ENCODE peak calls at places on chromosomes 11 and 22, in ten cellular contexts. One of them, this sample, is unnamed.

GRCh38 chr11:106786251-106786650 is 232.0 kb downstream of the GUCY1A2 start:
- DNase-seq in ELR: no peak
- DNase-seq in heart left ventricle: no peak
- DNase-seq in fibroblast of lung: peak
- DNase-seq in activated CD8-positive, alpha-beta memory T cell treated with anti-CD3 and anti-CD28 coated beads for 48 hours: no peak
- DNase-seq in mucosa of gallbladder: no peak
- DNase-seq in occipital lobe: no peak
- DNase-seq in stimulated activated CD8-positive, alpha-beta memory T cell treated with anti-CD3 and anti-CD28 coated beads, Interleukin-7, amount 100 ng/mL, for 24 hours: no peak
- DNase-seq in stimulated activated CD4-positive, alpha-beta T cell treated with anti-CD3 and anti-CD28 coated beads, Interleukin-1b, Interleukin-23, amount 100 ng/mL, for 4 hours: no peak
- DNase-seq in right atrium auricular region: no peak
- DNase-seq in this sample: no peak

GRCh38 chr11:17722000-17722643 is 2.8 kb downstream of the MYOD1 start:
- DNase-seq in ELR: peak
- DNase-seq in activated CD8-positive, alpha-beta memory T cell treated with anti-CD3 and anti-CD28 coated beads for 48 hours: no peak
- DNase-seq in fibroblast of lung: peak
- DNase-seq in right atrium auricular region: no peak
- DNase-seq in mucosa of gallbladder: no peak
- DNase-seq in stimulated activated CD8-positive, alpha-beta memory T cell treated with anti-CD3 and anti-CD28 coated beads, Interleukin-7, amount 100 ng/mL, for 24 hours: no peak
- DNase-seq in heart left ventricle: no peak
- DNase-seq in occipital lobe: peak
- DNase-seq in stimulated activated CD4-positive, alpha-beta T cell treated with anti-CD3 and anti-CD28 coated beads, Interleukin-1b, Interleukin-23, amount 100 ng/mL, for 4 hours: no peak
- DNase-seq in this sample: peak

GRCh38 chr22:50157976-50158375 is 12.6 kb upstream of the PANX2 start:
- DNase-seq in activated CD8-positive, alpha-beta memory T cell treated with anti-CD3 and anti-CD28 coated beads for 48 hours: no peak
- DNase-seq in stimulated activated CD8-positive, alpha-beta memory T cell treated with anti-CD3 and anti-CD28 coated beads, Interleukin-7, amount 100 ng/mL, for 24 hours: no peak
- DNase-seq in mucosa of gallbladder: peak
- DNase-seq in right atrium auricular region: no peak
- DNase-seq in ELR: no peak
- DNase-seq in stimulated activated CD4-positive, alpha-beta T cell treated with anti-CD3 and anti-CD28 coated beads, Interleukin-1b, Interleukin-23, amount 100 ng/mL, for 4 hours: no peak
- DNase-seq in heart left ventricle: no peak
- DNase-seq in occipital lobe: no peak
- DNase-seq in fibroblast of lung: no peak
- DNase-seq in this sample: peak

GRCh38 chr11:66745356-66746235 is 16.6 kb upstream of the SPTBN2 start:
- DNase-seq in fibroblast of lung: no peak
- DNase-seq in activated CD8-positive, alpha-beta memory T cell treated with anti-CD3 and anti-CD28 coated beads for 48 hours: peak
- DNase-seq in stimulated activated CD4-positive, alpha-beta T cell treated with anti-CD3 and anti-CD28 coated beads, Interleukin-1b, Interleukin-23, amount 100 ng/mL, for 4 hours: peak
- DNase-seq in right atrium auricular region: peak
- DNase-seq in mucosa of gallbladder: no peak
- DNase-seq in stimulated activated CD8-positive, alpha-beta memory T cell treated with anti-CD3 and anti-CD28 coated beads, Interleukin-7, amount 100 ng/mL, for 24 hours: no peak
- DNase-seq in occipital lobe: no peak
- DNase-seq in heart left ventricle: no peak
- DNase-seq in ELR: peak
- DNase-seq in this sample: peak

GRCh38 chr22:42418811-42419243 is 13.4 kb downstream of the NFAM1 start:
- DNase-seq in ELR: no peak
- DNase-seq in fibroblast of lung: no peak
- DNase-seq in mucosa of gallbladder: no peak
- DNase-seq in heart left ventricle: no peak
- DNase-seq in right atrium auricular region: no peak
- DNase-seq in stimulated activated CD4-positive, alpha-beta T cell treated with anti-CD3 and anti-CD28 coated beads, Interleukin-1b, Interleukin-23, amount 100 ng/mL, for 4 hours: no peak
- DNase-seq in activated CD8-positive, alpha-beta memory T cell treated with anti-CD3 and anti-CD28 coated beads for 48 hours: no peak
- DNase-seq in stimulated activated CD8-positive, alpha-beta memory T cell treated with anti-CD3 and anti-CD28 coated beads, Interleukin-7, amount 100 ng/mL, for 24 hours: no peak
- DNase-seq in occipital lobe: no peak
- DNase-seq in this sample: peak

GRCh38 chr22:23218053-23218866 is 38.0 kb downstream of the BCR start:
- DNase-seq in fibroblast of lung: no peak
- DNase-seq in activated CD8-positive, alpha-beta memory T cell treated with anti-CD3 and anti-CD28 coated beads for 48 hours: no peak
- DNase-seq in right atrium auricular region: no peak
- DNase-seq in occipital lobe: no peak
- DNase-seq in ELR: no peak
- DNase-seq in stimulated activated CD4-positive, alpha-beta T cell treated with anti-CD3 and anti-CD28 coated beads, Interleukin-1b, Interleukin-23, amount 100 ng/mL, for 4 hours: no peak
- DNase-seq in mucosa of gallbladder: no peak
- DNase-seq in heart left ventricle: no peak
- DNase-seq in stimulated activated CD8-positive, alpha-beta memory T cell treated with anti-CD3 and anti-CD28 coated beads, Interleukin-7, amount 100 ng/mL, for 24 hours: no peak
- DNase-seq in this sample: no peak

GRCh38 chr22:40396882-40397281 is 26.5 kb downstream of the SGSM3 start:
- DNase-seq in heart left ventricle: no peak
- DNase-seq in occipital lobe: no peak
- DNase-seq in mucosa of gallbladder: peak
- DNase-seq in activated CD8-positive, alpha-beta memory T cell treated with anti-CD3 and anti-CD28 coated beads for 48 hours: no peak
- DNase-seq in fibroblast of lung: peak
- DNase-seq in ELR: peak
- DNase-seq in right atrium auricular region: no peak
- DNase-seq in stimulated activated CD4-positive, alpha-beta T cell treated with anti-CD3 and anti-CD28 coated beads, Interleukin-1b, Interleukin-23, amount 100 ng/mL, for 4 hours: no peak
- DNase-seq in stimulated activated CD8-positive, alpha-beta memory T cell treated with anti-CD3 and anti-CD28 coated beads, Interleukin-7, amount 100 ng/mL, for 24 hours: no peak
- DNase-seq in this sample: peak

GRCh38 chr11:105757107-105757506 is 147.2 kb downstream of the GRIA4 start:
- DNase-seq in stimulated activated CD4-positive, alpha-beta T cell treated with anti-CD3 and anti-CD28 coated beads, Interleukin-1b, Interleukin-23, amount 100 ng/mL, for 4 hours: no peak
- DNase-seq in stimulated activated CD8-positive, alpha-beta memory T cell treated with anti-CD3 and anti-CD28 coated beads, Interleukin-7, amount 100 ng/mL, for 24 hours: no peak
- DNase-seq in occipital lobe: no peak
- DNase-seq in mucosa of gallbladder: no peak
- DNase-seq in heart left ventricle: no peak
- DNase-seq in activated CD8-positive, alpha-beta memory T cell treated with anti-CD3 and anti-CD28 coated beads for 48 hours: no peak
- DNase-seq in ELR: no peak
- DNase-seq in fibroblast of lung: no peak
- DNase-seq in right atrium auricular region: no peak
- DNase-seq in this sample: no peak

GRCh38 chr11:28017816-28018215 is 90.1 kb downstream of the KIF18A start:
- DNase-seq in activated CD8-positive, alpha-beta memory T cell treated with anti-CD3 and anti-CD28 coated beads for 48 hours: no peak
- DNase-seq in ELR: peak
- DNase-seq in fibroblast of lung: peak
- DNase-seq in stimulated activated CD4-positive, alpha-beta T cell treated with anti-CD3 and anti-CD28 coated beads, Interleukin-1b, Interleukin-23, amount 100 ng/mL, for 4 hours: no peak
- DNase-seq in mucosa of gallbladder: no peak
- DNase-seq in heart left ventricle: no peak
- DNase-seq in occipital lobe: no peak
- DNase-seq in stimulated activated CD8-positive, alpha-beta memory T cell treated with anti-CD3 and anti-CD28 coated beads, Interleukin-7, amount 100 ng/mL, for 24 hours: no peak
- DNase-seq in right atrium auricular region: no peak
- DNase-seq in this sample: no peak

GRCh38 chr11:98734686-98735085 is 286.1 kb upstream of the CNTN5 start:
- DNase-seq in occipital lobe: no peak
- DNase-seq in mucosa of gallbladder: no peak
- DNase-seq in heart left ventricle: no peak
- DNase-seq in ELR: no peak
- DNase-seq in activated CD8-positive, alpha-beta memory T cell treated with anti-CD3 and anti-CD28 coated beads for 48 hours: no peak
- DNase-seq in fibroblast of lung: no peak
- DNase-seq in stimulated activated CD4-positive, alpha-beta T cell treated with anti-CD3 and anti-CD28 coated beads, Interleukin-1b, Interleukin-23, amount 100 ng/mL, for 4 hours: no peak
- DNase-seq in right atrium auricular region: no peak
- DNase-seq in stimulated activated CD8-positive, alpha-beta memory T cell treated with anti-CD3 and anti-CD28 coated beads, Interleukin-7, amount 100 ng/mL, for 24 hours: no peak
- DNase-seq in this sample: peak

GRCh38 chr11:82775736-82776346 is 42.2 kb upstream of the FAM181B start:
- DNase-seq in stimulated activated CD4-positive, alpha-beta T cell treated with anti-CD3 and anti-CD28 coated beads, Interleukin-1b, Interleukin-23, amount 100 ng/mL, for 4 hours: no peak
- DNase-seq in occipital lobe: no peak
- DNase-seq in activated CD8-positive, alpha-beta memory T cell treated with anti-CD3 and anti-CD28 coated beads for 48 hours: no peak
- DNase-seq in stimulated activated CD8-positive, alpha-beta memory T cell treated with anti-CD3 and anti-CD28 coated beads, Interleukin-7, amount 100 ng/mL, for 24 hours: no peak
- DNase-seq in mucosa of gallbladder: no peak
- DNase-seq in ELR: peak
- DNase-seq in fibroblast of lung: peak
- DNase-seq in right atrium auricular region: no peak
- DNase-seq in heart left ventricle: no peak
- DNase-seq in this sample: peak

GRCh38 chr11:64218628-64219353 is 7.2 kb downstream of the TRPT1 start:
- DNase-seq in occipital lobe: no peak
- DNase-seq in heart left ventricle: no peak
- DNase-seq in right atrium auricular region: no peak
- DNase-seq in stimulated activated CD4-positive, alpha-beta T cell treated with anti-CD3 and anti-CD28 coated beads, Interleukin-1b, Interleukin-23, amount 100 ng/mL, for 4 hours: no peak
- DNase-seq in ELR: no peak
- DNase-seq in mucosa of gallbladder: peak
- DNase-seq in activated CD8-positive, alpha-beta memory T cell treated with anti-CD3 and anti-CD28 coated beads for 48 hours: no peak
- DNase-seq in fibroblast of lung: no peak
- DNase-seq in stimulated activated CD8-positive, alpha-beta memory T cell treated with anti-CD3 and anti-CD28 coated beads, Interleukin-7, amount 100 ng/mL, for 24 hours: no peak
- DNase-seq in this sample: no peak

GRCh38 chr22:30253205-30253852 is 6.8 kb upstream of the LIF start:
- DNase-seq in fibroblast of lung: peak
- DNase-seq in heart left ventricle: peak
- DNase-seq in stimulated activated CD4-positive, alpha-beta T cell treated with anti-CD3 and anti-CD28 coated beads, Interleukin-1b, Interleukin-23, amount 100 ng/mL, for 4 hours: no peak
- DNase-seq in stimulated activated CD8-positive, alpha-beta memory T cell treated with anti-CD3 and anti-CD28 coated beads, Interleukin-7, amount 100 ng/mL, for 24 hours: no peak
- DNase-seq in activated CD8-positive, alpha-beta memory T cell treated with anti-CD3 and anti-CD28 coated beads for 48 hours: no peak
- DNase-seq in right atrium auricular region: peak
- DNase-seq in ELR: no peak
- DNase-seq in occipital lobe: peak
- DNase-seq in mucosa of gallbladder: peak
- DNase-seq in this sample: no peak

GRCh38 chr11:48037709-48038468 is 57.5 kb downstream of the PTPRJ start:
- DNase-seq in occipital lobe: no peak
- DNase-seq in mucosa of gallbladder: no peak
- DNase-seq in activated CD8-positive, alpha-beta memory T cell treated with anti-CD3 and anti-CD28 coated beads for 48 hours: no peak
- DNase-seq in stimulated activated CD8-positive, alpha-beta memory T cell treated with anti-CD3 and anti-CD28 coated beads, Interleukin-7, amount 100 ng/mL, for 24 hours: no peak
- DNase-seq in ELR: no peak
- DNase-seq in fibroblast of lung: peak
- DNase-seq in heart left ventricle: no peak
- DNase-seq in stimulated activated CD4-positive, alpha-beta T cell treated with anti-CD3 and anti-CD28 coated beads, Interleukin-1b, Interleukin-23, amount 100 ng/mL, for 4 hours: no peak
- DNase-seq in right atrium auricular region: no peak
- DNase-seq in this sample: no peak

GRCh38 chr11:72138821-72139390 is 3.4 kb downstream of the FOLR3 start:
- DNase-seq in right atrium auricular region: no peak
- DNase-seq in activated CD8-positive, alpha-beta memory T cell treated with anti-CD3 and anti-CD28 coated beads for 48 hours: no peak
- DNase-seq in stimulated activated CD4-positive, alpha-beta T cell treated with anti-CD3 and anti-CD28 coated beads, Interleukin-1b, Interleukin-23, amount 100 ng/mL, for 4 hours: no peak
- DNase-seq in stimulated activated CD8-positive, alpha-beta memory T cell treated with anti-CD3 and anti-CD28 coated beads, Interleukin-7, amount 100 ng/mL, for 24 hours: no peak
- DNase-seq in heart left ventricle: no peak
- DNase-seq in occipital lobe: no peak
- DNase-seq in mucosa of gallbladder: no peak
- DNase-seq in fibroblast of lung: no peak
- DNase-seq in ELR: no peak
- DNase-seq in this sample: no peak